ENCODE peak calls at places on chromosomes 1 and 21, in nine cellular contexts. F is amygdala; D is substantia nigra; B is CD4-positive, alpha-beta T cell; R is T-helper 2 cell; P is stomach; N is endodermal cell; T is NCI-H2029 treated with DMSO at 0.1 percent for 48 hours; J is HTR-8/SVneo. U is an unnamed sample.

GRCh38 chr21:19076031-19076430 is 672.4 kb upstream of the TMPRSS15 start:
- DNase-seq in F (no peak), J (no peak), B (no peak), T (no peak), P (no peak), D (no peak), R (no peak), N (peak; percentile 54), U (peak; percentile 44)

GRCh38 chr1:243525085-243525487 is 269.2 kb downstream of the SDCCAG8 start:
- DNase-seq in J (no peak), R (no peak), F (no peak), B (no peak), T (no peak), N (no peak), D (no peak), P (no peak), U (no peak)

GRCh38 chr1:9900142-9901043 is 9.7 kb downstream of the CTNNBIP1 start:
- DNase-seq in P (peak; percentile 86), N (no peak), B (no peak), T (peak; percentile 92), D (no peak), J (no peak), R (no peak), F (peak; percentile 38), U (no peak)

GRCh38 chr1:211876849-211877248 is 46.3 kb upstream of the LPGAT1 start:
- DNase-seq in R (no peak), N (no peak), F (no peak), J (no peak), D (no peak), T (no peak), P (no peak), B (no peak), U (no peak)

GRCh38 chr21:45291613-45292398 is 4.1 kb upstream of the POFUT2 start:
- DNase-seq in D (no peak), N (peak; percentile 44), P (peak; percentile 25), T (no peak), J (no peak), B (no peak), F (no peak), R (no peak), U (no peak)

GRCh38 chr1:67393240-67393639 is 37.0 kb downstream of the SERBP1 start:
- DNase-seq in P (peak; percentile 69), J (no peak), N (no peak), F (no peak), B (no peak), R (peak; percentile 3), T (peak; percentile 89), D (no peak), U (peak; percentile 43)

GRCh38 chr1:36142121-36142520 is 7.2 kb downstream of the TRAPPC3 start:
- DNase-seq in T (peak; percentile 88), J (no peak), R (no peak), F (no peak), D (no peak), B (no peak), P (no peak), N (no peak), U (no peak)

GRCh38 chr1:11417162-11417561 is 61.8 kb upstream of the DISP3 start:
- DNase-seq in J (no peak), N (peak; percentile 58), R (no peak), P (no peak), D (no peak), F (no peak), B (no peak), T (no peak), U (peak; percentile 70)

GRCh38 chr1:219927956-219928790 is at the start of gene SLC30A10:
- DNase-seq in N (peak; percentile 83), F (peak; percentile 53), J (peak; percentile 41), P (no peak), D (no peak), T (no peak), R (no peak), B (no peak), U (peak; percentile 37)

GRCh38 chr1:157829711-157830110 is 9.8 kb upstream of the FCRL1 start:
- DNase-seq in N (no peak), J (no peak), D (no peak), F (no peak), P (no peak), B (no peak), T (no peak), R (no peak), U (no peak)

GRCh38 chr1:41810446-41810845 is 108.3 kb downstream of the HIVEP3 start:
- DNase-seq in T (no peak), D (no peak), P (no peak), B (no peak), J (peak; percentile 37), N (peak; percentile 88), F (no peak), R (no peak), U (peak; percentile 69)

GRCh38 chr1:111864862-111865261 is 109.2 kb downstream of the DDX20 start:
- DNase-seq in R (no peak), J (no peak), T (no peak), F (no peak), N (peak; percentile 79), B (no peak), P (no peak), D (no peak), U (peak; percentile 63)

GRCh38 chr1:162172733-162173132 is 103.2 kb downstream of the NOS1AP start:
- DNase-seq in J (no peak), B (no peak), T (no peak), R (no peak), P (no peak), N (no peak), F (no peak), D (no peak), U (no peak)

GRCh38 chr1:194069168-194069830 is 882.9 kb upstream of the B3GALT2 start:
- DNase-seq in F (peak; percentile 30), D (no peak), J (no peak), P (no peak), B (no peak), T (no peak), N (no peak), R (no peak), U (no peak)

GRCh38 chr21:46546799-46547198 is 58.1 kb downstream of the S100B start:
- DNase-seq in R (no peak), B (no peak), P (peak; percentile 15), N (no peak), D (no peak), F (no peak), J (no peak), T (no peak), U (no peak)

GRCh38 chr1:159896086-159896930 is 3.7 kb downstream of the CFAP45 start:
- DNase-seq in F (no peak), J (no peak), R (no peak), P (no peak), B (no peak), N (no peak), D (no peak), T (no peak), U (no peak)

GRCh38 chr1:245823408-245824147 is 668.8 kb downstream of the KIF26B start:
- DNase-seq in B (no peak), T (no peak), D (no peak), F (no peak), R (no peak), N (no peak), J (no peak), P (no peak), U (no peak)

GRCh38 chr21:27812279-27812678 is 845.4 kb upstream of the ADAMTS5 start:
- DNase-seq in D (no peak), B (no peak), R (no peak), F (no peak), T (no peak), P (no peak), J (no peak), N (no peak), U (no peak)

GRCh38 chr1:208107817-208108608 is 136.2 kb downstream of the PLXNA2 start:
- DNase-seq in R (no peak), P (no peak), D (no peak), B (no peak), J (peak; percentile 84), T (no peak), N (peak; percentile 65), F (no peak), U (peak; percentile 53)

GRCh38 chr1:113388621-113389355 is 1.5 kb upstream of the MAGI3 start:
- DNase-seq in N (peak; percentile 56), R (peak; percentile 4), P (peak; percentile 53), J (peak; percentile 21), F (no peak), D (no peak), B (no peak), T (no peak), U (peak; percentile 46)

GRCh38 chr1:54135436-54136120 is 17.2 kb downstream of the CDCP2 start:
- DNase-seq in D (no peak), F (no peak), J (no peak), T (no peak), P (no peak), R (no peak), N (no peak), B (no peak), U (peak; percentile 76)

GRCh38 chr1:210541680-210542358 is 213.1 kb downstream of the HHAT start:
- DNase-seq in R (no peak), T (no peak), B (no peak), J (peak; percentile 19), N (peak; percentile 72), P (no peak), F (no peak), D (no peak), U (peak; percentile 48)

GRCh38 chr1:216330262-216330661 is 93.0 kb downstream of the USH2A start:
- DNase-seq in N (no peak), F (no peak), J (peak; percentile 15), T (no peak), D (no peak), B (no peak), P (no peak), R (no peak), U (no peak)

GRCh38 chr1:107692580-107693345 is 272.2 kb downstream of the VAV3 start:
- DNase-seq in D (no peak), B (no peak), R (no peak), P (no peak), F (no peak), J (no peak), T (no peak), N (no peak), U (peak; percentile 60)